ENCODE peak calls at places on chromosomes 6 and 20, in six cellular contexts. One of them, this sample, is unnamed. For H3K36me3, the result is how much of the 10 kb centered on the place peaks cover.

GRCh38 chr20:10359621-10360040 is 74.4 kb downstream of the MKKS start:
- DNase-seq in sigmoid colon: no peak
- DNase-seq in tibial artery: no peak
- DNase-seq in fibroblast of lung: peak
- DNase-seq in lung: no peak
- DNase-seq in CD8-positive, alpha-beta T cell: no peak
- DNase-seq in this sample: no peak

GRCh38 chr6:104728444-104728843 is 131.3 kb downstream of the HACE1 start:
- DNase-seq in sigmoid colon: no peak
- DNase-seq in tibial artery: no peak
- DNase-seq in fibroblast of lung: peak
- DNase-seq in lung: no peak
- DNase-seq in CD8-positive, alpha-beta T cell: no peak
- DNase-seq in this sample: no peak

GRCh38 chr20:38275815-38276550 is 15.4 kb upstream of the KIAA1755 start:
- DNase-seq in sigmoid colon: peak
- DNase-seq in tibial artery: no peak
- DNase-seq in fibroblast of lung: peak
- DNase-seq in lung: no peak
- DNase-seq in CD8-positive, alpha-beta T cell: no peak
- DNase-seq in this sample: no peak

GRCh38 chr20:54290636-54291035 is 82.7 kb downstream of the PFDN4 start:
- DNase-seq in sigmoid colon: no peak
- DNase-seq in tibial artery: no peak
- DNase-seq in fibroblast of lung: no peak
- DNase-seq in lung: no peak
- DNase-seq in CD8-positive, alpha-beta T cell: no peak
- DNase-seq in this sample: peak

GRCh38 chr6:11766589-11767450 is 11.8 kb downstream of the ADTRP start:
- DNase-seq in sigmoid colon: no peak
- DNase-seq in tibial artery: peak
- DNase-seq in fibroblast of lung: peak
- DNase-seq in lung: no peak
- DNase-seq in CD8-positive, alpha-beta T cell: no peak
- DNase-seq in this sample: no peak

GRCh38 chr20:31968299-31969126 is 562 bp downstream of the XKR7 start:
- DNase-seq in sigmoid colon: no peak
- DNase-seq in tibial artery: peak
- DNase-seq in fibroblast of lung: peak
- DNase-seq in lung: peak
- DNase-seq in CD8-positive, alpha-beta T cell: peak
- DNase-seq in this sample: peak

GRCh38 chr20:36390719-36391415 is 84.7 kb downstream of the DLGAP4 start:
- DNase-seq in sigmoid colon: no peak
- DNase-seq in tibial artery: no peak
- DNase-seq in fibroblast of lung: no peak
- DNase-seq in lung: no peak
- DNase-seq in CD8-positive, alpha-beta T cell: no peak
- DNase-seq in this sample: no peak

GRCh38 chr6:166411721-166412151 is 29.0 kb upstream of the MPC1 start:
- DNase-seq in sigmoid colon: no peak
- DNase-seq in tibial artery: no peak
- DNase-seq in fibroblast of lung: no peak
- DNase-seq in lung: no peak
- DNase-seq in CD8-positive, alpha-beta T cell: peak
- DNase-seq in this sample: no peak

GRCh38 chr20:48739395-48740268 is 88.2 kb downstream of the PREX1 start:
- DNase-seq in sigmoid colon: no peak
- DNase-seq in tibial artery: no peak
- DNase-seq in fibroblast of lung: no peak
- DNase-seq in lung: no peak
- DNase-seq in CD8-positive, alpha-beta T cell: no peak
- DNase-seq in this sample: no peak

GRCh38 chr6:167238169-167238693 is 52.9 kb upstream of the UNC93A start:
- DNase-seq in sigmoid colon: no peak
- DNase-seq in tibial artery: no peak
- DNase-seq in fibroblast of lung: no peak
- DNase-seq in lung: no peak
- DNase-seq in CD8-positive, alpha-beta T cell: no peak
- DNase-seq in this sample: no peak

GRCh38 chr20:46315311-46315710 is 7.0 kb upstream of the CDH22 start:
- DNase-seq in sigmoid colon: no peak
- DNase-seq in tibial artery: no peak
- DNase-seq in fibroblast of lung: no peak
- DNase-seq in lung: no peak
- DNase-seq in CD8-positive, alpha-beta T cell: no peak
- DNase-seq in this sample: no peak

GRCh38 chr20:21096321-21097043 is 9.7 kb downstream of the LINC00237 start:
- DNase-seq in sigmoid colon: no peak
- DNase-seq in tibial artery: no peak
- DNase-seq in fibroblast of lung: no peak
- DNase-seq in lung: no peak
- DNase-seq in CD8-positive, alpha-beta T cell: no peak
- DNase-seq in this sample: peak

GRCh38 chr6:89122625-89123024 is 4.8 kb upstream of the SRSF12 start:
- DNase-seq in sigmoid colon: no peak
- DNase-seq in tibial artery: no peak
- DNase-seq in fibroblast of lung: peak
- DNase-seq in lung: peak
- DNase-seq in CD8-positive, alpha-beta T cell: no peak
- DNase-seq in this sample: peak

GRCh38 chr6:128731249-128732165 is 151.4 kb upstream of the LAMA2 start:
- DNase-seq in sigmoid colon: no peak
- DNase-seq in tibial artery: no peak
- DNase-seq in fibroblast of lung: peak
- DNase-seq in lung: no peak
- DNase-seq in CD8-positive, alpha-beta T cell: no peak
- DNase-seq in this sample: peak

GRCh38 chr20:62646851-62647520 is 4.7 kb downstream of the SLCO4A1 start:
- DNase-seq in sigmoid colon: no peak
- DNase-seq in tibial artery: no peak
- DNase-seq in fibroblast of lung: no peak
- DNase-seq in lung: no peak
- DNase-seq in CD8-positive, alpha-beta T cell: no peak
- DNase-seq in this sample: no peak

GRCh38 chr6:154736613-154737259 is 3.5 kb downstream of the SCAF8 start:
- DNase-seq in sigmoid colon: no peak
- DNase-seq in tibial artery: no peak
- DNase-seq in fibroblast of lung: no peak
- DNase-seq in lung: no peak
- DNase-seq in CD8-positive, alpha-beta T cell: no peak
- DNase-seq in this sample: no peak

GRCh38 chr20:52105045-52105572 is 86.5 kb downstream of the ZFP64 start:
- DNase-seq in sigmoid colon: peak
- DNase-seq in tibial artery: no peak
- DNase-seq in fibroblast of lung: peak
- DNase-seq in lung: no peak
- DNase-seq in CD8-positive, alpha-beta T cell: no peak
- DNase-seq in this sample: no peak

GRCh38 chr6:45930419-45931059 is 85.1 kb downstream of the CLIC5 start:
- DNase-seq in sigmoid colon: no peak
- DNase-seq in tibial artery: peak
- DNase-seq in fibroblast of lung: peak
- DNase-seq in lung: peak
- DNase-seq in CD8-positive, alpha-beta T cell: peak
- DNase-seq in this sample: peak

GRCh38 chr6:42021847-42022754 is 28.2 kb upstream of the TAF8 start:
- DNase-seq in sigmoid colon: no peak
- DNase-seq in tibial artery: no peak
- DNase-seq in fibroblast of lung: no peak
- DNase-seq in lung: no peak
- DNase-seq in CD8-positive, alpha-beta T cell: peak
- DNase-seq in this sample: no peak

GRCh38 chr6:24855389-24856245 is 56.9 kb upstream of the ARMH2 start:
- DNase-seq in sigmoid colon: peak
- DNase-seq in tibial artery: peak
- DNase-seq in fibroblast of lung: peak
- DNase-seq in lung: peak
- DNase-seq in CD8-positive, alpha-beta T cell: peak
- DNase-seq in this sample: peak

GRCh38 chr6:158744986-158745430 is 74.2 kb downstream of the EZR start:
- DNase-seq in sigmoid colon: no peak
- DNase-seq in tibial artery: no peak
- DNase-seq in fibroblast of lung: no peak
- DNase-seq in lung: no peak
- DNase-seq in CD8-positive, alpha-beta T cell: no peak
- DNase-seq in this sample: peak

GRCh38 chr6:25583099-25583498 is 68.9 kb upstream of the SCGN start:
- DNase-seq in sigmoid colon: no peak
- DNase-seq in tibial artery: no peak
- DNase-seq in fibroblast of lung: no peak
- DNase-seq in lung: no peak
- DNase-seq in CD8-positive, alpha-beta T cell: no peak
- DNase-seq in this sample: no peak

GRCh38 chr20:8331740-8332412 is 199.8 kb downstream of the PLCB1 start:
- DNase-seq in sigmoid colon: no peak
- DNase-seq in tibial artery: no peak
- DNase-seq in fibroblast of lung: peak
- DNase-seq in lung: no peak
- DNase-seq in CD8-positive, alpha-beta T cell: no peak
- DNase-seq in this sample: no peak

GRCh38 chr6:15255481-15256414 is 9.9 kb downstream of the JARID2 start:
- DNase-seq in sigmoid colon: no peak
- DNase-seq in tibial artery: no peak
- DNase-seq in fibroblast of lung: no peak
- DNase-seq in lung: no peak
- DNase-seq in CD8-positive, alpha-beta T cell: no peak
- DNase-seq in this sample: peak

GRCh38 chr6:15256538-15257222 is 10.8 kb downstream of the JARID2 start:
- DNase-seq in sigmoid colon: no peak
- DNase-seq in tibial artery: no peak
- DNase-seq in fibroblast of lung: peak
- DNase-seq in lung: no peak
- DNase-seq in CD8-positive, alpha-beta T cell: no peak
- DNase-seq in this sample: peak

GRCh38 chr6:15263780-15264374 is 18.0 kb downstream of the JARID2 start:
- DNase-seq in sigmoid colon: no peak
- DNase-seq in tibial artery: no peak
- DNase-seq in fibroblast of lung: no peak
- DNase-seq in lung: no peak
- DNase-seq in CD8-positive, alpha-beta T cell: no peak
- DNase-seq in this sample: no peak

GRCh38 chr6:15260099-15260821 is 14.4 kb downstream of the JARID2 start:
- DNase-seq in sigmoid colon: no peak
- DNase-seq in tibial artery: no peak
- DNase-seq in fibroblast of lung: peak
- DNase-seq in lung: no peak
- DNase-seq in CD8-positive, alpha-beta T cell: no peak
- DNase-seq in this sample: no peak

GRCh38 chr6:15259766-15260098 is 13.9 kb downstream of the JARID2 start:
- DNase-seq in sigmoid colon: no peak
- DNase-seq in tibial artery: no peak
- DNase-seq in fibroblast of lung: no peak
- DNase-seq in lung: no peak
- DNase-seq in CD8-positive, alpha-beta T cell: no peak
- DNase-seq in this sample: no peak
- H3K27ac ChIP-seq in sigmoid colon: no peak
- H3K27ac ChIP-seq in tibial artery: no peak
- H3K27ac ChIP-seq in fibroblast of lung: no peak
- H3K27ac ChIP-seq in lung: no peak
- H3K27ac ChIP-seq in CD8-positive, alpha-beta T cell: no peak
- H3K27ac ChIP-seq in this sample: peak

DNA sequence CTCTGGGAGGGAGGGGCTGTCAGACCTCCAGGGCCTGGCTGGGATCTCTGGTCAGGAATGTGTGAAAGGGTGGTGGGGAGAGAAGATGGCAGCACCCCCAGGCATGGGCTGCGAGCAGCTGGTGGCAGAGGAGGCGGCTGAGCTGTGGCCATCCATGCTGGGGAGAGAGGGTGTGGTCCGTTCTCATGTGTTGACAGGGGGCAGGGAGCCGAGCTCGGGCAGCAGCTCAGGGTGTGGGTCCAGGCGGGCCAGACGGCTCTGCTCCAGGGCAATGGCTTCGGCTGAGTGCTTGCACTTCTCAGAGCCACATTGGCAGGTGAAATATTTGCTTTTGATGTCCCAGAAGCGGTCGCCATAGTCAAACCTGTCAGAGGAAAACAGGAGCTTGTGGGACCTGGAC is 1.1 kb upstream of the SLC44A4 start:
- DNase-seq in sigmoid colon: no peak
- DNase-seq in tibial artery: no peak
- DNase-seq in fibroblast of lung: no peak
- DNase-seq in lung: no peak
- DNase-seq in CD8-positive, alpha-beta T cell: no peak
- DNase-seq in this sample: no peak
- H3K36me3 ChIP-seq in sigmoid colon: half or more
- H3K36me3 ChIP-seq in tibial artery: half or more
- H3K36me3 ChIP-seq in fibroblast of lung: under half
- H3K36me3 ChIP-seq in lung: under half
- H3K36me3 ChIP-seq in CD8-positive, alpha-beta T cell: under half
- H3K36me3 ChIP-seq in this sample: under half

GRCh38 chr6:163349696-163350095 is 64.8 kb upstream of the QKI start:
- DNase-seq in sigmoid colon: no peak
- DNase-seq in tibial artery: no peak
- DNase-seq in fibroblast of lung: no peak
- DNase-seq in lung: no peak
- DNase-seq in CD8-positive, alpha-beta T cell: no peak
- DNase-seq in this sample: no peak
- H3K27ac ChIP-seq in sigmoid colon: peak
- H3K27ac ChIP-seq in tibial artery: no peak
- H3K27ac ChIP-seq in fibroblast of lung: no peak
- H3K27ac ChIP-seq in lung: no peak
- H3K27ac ChIP-seq in CD8-positive, alpha-beta T cell: no peak
- H3K27ac ChIP-seq in this sample: no peak

GRCh38 chr20:1908191-1908590 is 13.0 kb downstream of the SIRPA start:
- DNase-seq in sigmoid colon: no peak
- DNase-seq in tibial artery: no peak
- DNase-seq in fibroblast of lung: no peak
- DNase-seq in lung: no peak
- DNase-seq in CD8-positive, alpha-beta T cell: no peak
- DNase-seq in this sample: no peak
- H3K36me3 ChIP-seq in sigmoid colon: under half
- H3K36me3 ChIP-seq in tibial artery: under half
- H3K36me3 ChIP-seq in fibroblast of lung: under half
- H3K36me3 ChIP-seq in lung: under half
- H3K36me3 ChIP-seq in CD8-positive, alpha-beta T cell: under half
- H3K36me3 ChIP-seq in this sample: under half

GRCh38 chr6:37047933-37048850 is 42.7 kb downstream of the FGD2 start:
- DNase-seq in sigmoid colon: peak
- DNase-seq in tibial artery: no peak
- DNase-seq in fibroblast of lung: no peak
- DNase-seq in lung: no peak
- DNase-seq in CD8-positive, alpha-beta T cell: no peak
- DNase-seq in this sample: no peak
- H3K27ac ChIP-seq in sigmoid colon: no peak
- H3K27ac ChIP-seq in tibial artery: no peak
- H3K27ac ChIP-seq in fibroblast of lung: no peak
- H3K27ac ChIP-seq in lung: no peak
- H3K27ac ChIP-seq in CD8-positive, alpha-beta T cell: peak
- H3K27ac ChIP-seq in this sample: peak

This sample was measured in SJCRH30.